ENCODE peak calls at places on chromosome 6, in four cellular contexts. C is HEK293T, H is kidney, O is tibial nerve. F is an unnamed sample.
A peak's percentile ranks its signal among the peaks of the same experiment; 100 is the strongest.

GRCh38 chr6:49805246-49805645 is 18.2 kb upstream of the PGK2 start:
- DNase-seq in C (no peak), H (no peak), O (no peak), F (no peak)

GRCh38 chr6:89412071-89413005 is at the start of gene RRAGD:
- DNase-seq in C (peak; percentile 83), H (peak; percentile 88), O (peak; percentile 56), F (no peak)

GRCh38 chr6:125986295-125986955 is at the start of gene TRMT11:
- DNase-seq in C (peak; percentile 98), H (peak; percentile 95), O (peak; percentile 49), F (peak; percentile 85)

GRCh38 chr6:108632441-108632840 is 71.7 kb downstream of the FOXO3 start:
- DNase-seq in C (no peak), H (no peak), O (no peak), F (no peak)

GRCh38 chr6:53822355-53823115 is 27.7 kb downstream of the LRRC1 start:
- DNase-seq in C (no peak), H (no peak), O (no peak), F (peak; percentile 51)

GRCh38 chr6:41789937-41790502 is 2.5 kb downstream of the TOMM6 start:
- DNase-seq in C (no peak), H (no peak), O (no peak), F (no peak)

GRCh38 chr6:34522740-34523139 is 33.4 kb downstream of the SPDEF start:
- DNase-seq in C (no peak), H (peak; percentile 42), O (no peak), F (no peak)

GRCh38 chr6:84417261-84417660 is 189.8 kb upstream of the CEP162 start:
- DNase-seq in C (no peak), H (no peak), O (no peak), F (no peak)

GRCh38 chr6:144359783-144360182 is 74.6 kb downstream of the UTRN start:
- DNase-seq in C (no peak), H (no peak), O (no peak), F (no peak)

GRCh38 chr6:143589162-143589561 is 77.6 kb upstream of the FUCA2 start:
- DNase-seq in C (no peak), H (no peak), O (no peak), F (no peak)

GRCh38 chr6:35687658-35688604 is 784 bp downstream of the FKBP5 start:
- DNase-seq in C (peak; percentile 55), H (peak; percentile 87), O (no peak), F (peak; percentile 72)

GRCh38 chr6:145020543-145020942 is 714.8 kb downstream of the EPM2A start:
- DNase-seq in C (no peak), H (no peak), O (no peak), F (no peak)

GRCh38 chr6:100433726-100434435 is 30.8 kb downstream of the SIM1 start:
- DNase-seq in C (no peak), H (no peak), O (no peak), F (no peak)

GRCh38 chr6:68892432-68892831 is 257.4 kb downstream of the ADGRB3 start:
- DNase-seq in C (no peak), H (no peak), O (no peak), F (no peak)

GRCh38 chr6:122408697-122409458 is 9.4 kb downstream of the HSF2 start:
- DNase-seq in C (no peak), H (no peak), O (no peak), F (no peak)

GRCh38 chr6:27502508-27503435 is 29.9 kb upstream of the ZNF184 start:
- DNase-seq in C (peak; percentile 57), H (peak; percentile 74), O (peak; percentile 26), F (no peak)